ENCODE peak calls at places on chromosomes 5 and 9, in eight cellular contexts. E, O, F, B, J, R, S and P are unnamed samples. For H3K9me3, the result is how much of the 10 kb centered on the place peaks cover.

GRCh38 chr9:91071185-91071990 is 269.8 kb downstream of the SYK start:
- DNase-seq in J (no peak), F (no peak), B (no peak), E (peak), R (no peak), S (no peak), O (no peak), P (no peak)

GRCh38 chr9:93676310-93677054 is 100.1 kb downstream of the PHF2 start:
- DNase-seq in E (peak), J (peak), S (no peak), B (no peak), R (peak), F (no peak), O (peak), P (no peak)

GRCh38 chr9:135156525-135157510 is 69.3 kb downstream of the OLFM1 start:
- DNase-seq in O (no peak), J (no peak), E (peak), R (no peak), F (no peak), B (peak), S (peak), P (no peak)

GRCh38 chr5:174601937-174602336 is 122.4 kb upstream of the MSX2 start:
- DNase-seq in S (no peak), J (no peak), F (no peak), B (no peak), E (no peak), O (no peak), R (no peak), P (no peak)

GRCh38 chr5:134603059-134603458 is 29.6 kb downstream of the SAR1B start:
- DNase-seq in R (no peak), J (no peak), S (no peak), O (no peak), B (no peak), E (no peak), F (no peak), P (no peak)

GRCh38 chr5:138903113-138903789 is 28.1 kb upstream of the LRRTM2 start:
- DNase-seq in F (no peak), J (no peak), E (no peak), S (no peak), O (no peak), B (no peak), R (no peak), P (no peak)

GRCh38 chr5:91469517-91470165 is 86.5 kb upstream of the ARRDC3 start:
- DNase-seq in R (no peak), B (no peak), F (no peak), O (no peak), S (no peak), J (no peak), E (no peak), P (no peak)

GRCh38 chr5:174056064-174056842 is 10.7 kb downstream of the NSG2 start:
- DNase-seq in F (no peak), R (no peak), S (peak), B (no peak), E (no peak), O (no peak), J (no peak), P (no peak)

GRCh38 chr5:45414620-45415551 is 281.3 kb downstream of the HCN1 start:
- DNase-seq in B (no peak), E (no peak), J (no peak), S (no peak), F (no peak), O (no peak), R (no peak), P (no peak)

GRCh38 chr9:33661186-33661585 is 134.2 kb upstream of the PRSS3 start:
- DNase-seq in O (no peak), B (no peak), F (no peak), E (no peak), S (no peak), J (no peak), R (no peak), P (no peak)

GRCh38 chr9:131981116-131981847 is 98.4 kb downstream of the MED27 start:
- DNase-seq in E (no peak), S (no peak), J (no peak), R (no peak), F (no peak), B (no peak), O (no peak), P (no peak)

GRCh38 chr9:73133042-73133651 is 18.5 kb upstream of the ANXA1 start:
- DNase-seq in J (no peak), F (no peak), B (no peak), R (no peak), O (no peak), S (no peak), E (no peak), P (no peak)

DNA sequence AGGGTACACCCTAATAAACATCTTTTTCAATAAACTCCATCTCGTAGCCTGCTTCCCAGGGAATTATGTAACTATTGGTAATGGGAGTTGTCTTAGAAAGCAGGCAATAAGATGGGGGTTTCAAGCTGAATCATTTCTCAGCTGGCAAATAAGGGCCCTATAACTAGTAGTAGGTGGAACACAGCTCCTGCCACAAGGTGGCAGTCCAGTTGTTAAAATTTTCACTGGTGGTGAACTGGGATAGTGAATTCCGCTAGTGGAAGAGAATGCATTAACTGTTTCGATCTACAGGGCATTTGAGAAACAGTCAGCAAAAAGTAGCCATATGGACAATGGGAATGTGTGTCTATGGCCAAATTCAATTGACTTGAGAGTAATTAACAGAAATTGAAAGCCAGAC is 27.7 kb downstream of the PCDHB15 start:
- DNase-seq in B (no peak), R (no peak), O (peak), E (no peak), F (no peak), J (no peak), S (no peak), P (no peak)
- H3K9me3 ChIP-seq in B (under half), R (half or more), O (under half), E (half or more), F (half or more), J (under half), S (half or more), P (half or more)

GRCh38 chr5:141182248-141182647 is at the start of gene PCDHB16:
- DNase-seq in E (no peak), S (peak), F (no peak), B (peak), R (peak), O (peak), J (no peak), P (no peak)
- TF ChIP-seq CTCF in E (peak), S (peak), F (no peak), B (no peak), R (peak), O (peak), J (no peak), P (no peak)

GRCh38 chr5:3324421-3325101 is 271.1 kb upstream of the IRX1 start:
- DNase-seq in R (no peak), F (no peak), B (peak), O (no peak), E (no peak), J (no peak), S (no peak), P (no peak)

GRCh38 chr5:3323144-3323543 is 272.5 kb upstream of the IRX1 start:
- DNase-seq in S (no peak), O (no peak), E (no peak), B (no peak), R (no peak), F (no peak), J (no peak), P (no peak)

GRCh38 chr5:3320317-3320865 is 275.2 kb upstream of the IRX1 start:
- DNase-seq in O (no peak), S (no peak), R (no peak), E (no peak), F (no peak), J (no peak), B (no peak), P (no peak)

GRCh38 chr5:3321923-3322322 is 273.7 kb upstream of the IRX1 start:
- DNase-seq in S (no peak), E (no peak), F (no peak), O (no peak), R (no peak), B (no peak), J (no peak), P (no peak)

GRCh38 chr5:3322642-3323041 is 273.0 kb upstream of the IRX1 start:
- DNase-seq in O (no peak), B (no peak), S (no peak), F (no peak), J (no peak), R (no peak), E (no peak), P (no peak)
- H3K9me3 ChIP-seq in O (under half), B (under half), S (under half), F (under half), J (under half), R (under half), E (under half), P (under half)

GRCh38 chr9:546797-547223 is 294.7 kb upstream of the DMRT1 start:
- DNase-seq in R (no peak), O (no peak), B (peak), F (no peak), E (no peak), S (no peak), J (no peak), P (no peak)
- TF ChIP-seq CTCF in R (peak), O (peak), B (peak), F (peak), E (peak), S (peak), J (no peak), P (no peak)

GRCh38 chr5:181142054-181142453 is 5.3 kb upstream of the OR2V2 start:
- DNase-seq in R (no peak), F (no peak), B (no peak), E (no peak), S (no peak), O (no peak), J (no peak), P (no peak)

GRCh38 chr5:181136361-181136955 is 5.5 kb upstream of the OR2V1 start:
- DNase-seq in B (no peak), J (no peak), F (no peak), O (no peak), R (no peak), S (no peak), E (no peak), P (no peak)

GRCh38 chr5:181145133-181145532 is 2.3 kb upstream of the OR2V2 start:
- DNase-seq in F (no peak), J (no peak), E (no peak), R (no peak), S (no peak), O (no peak), B (no peak), P (no peak)

GRCh38 chr5:181138258-181138657 is 7.3 kb upstream of the OR2V1 start:
- DNase-seq in E (no peak), J (no peak), S (no peak), O (no peak), R (no peak), F (no peak), B (no peak), P (no peak)

GRCh38 chr5:181140766-181141165 is 6.6 kb upstream of the OR2V2 start:
- DNase-seq in J (no peak), F (no peak), S (no peak), E (no peak), O (no peak), R (no peak), B (no peak), P (no peak)
- H3K9me3 ChIP-seq in J (under half), F (under half), S (under half), E (under half), O (under half), R (under half), B (under half), P (under half)